ENCODE peak calls at places on chromosomes 11 and 22, in seven cellular contexts. One of them, this sample, is unnamed.

GRCh38 chr11:102771351-102771750 is 9.1 kb downstream of the MMP10 start:
- DNase-seq in astrocyte of the spinal cord: no peak
- DNase-seq in RWPE1: no peak
- DNase-seq in ascending aorta: no peak
- DNase-seq in activated CD4-positive, alpha-beta T cell treated with anti-CD3 and anti-CD28 coated beads for 24 hours: no peak
- DNase-seq in T1000: no peak
- DNase-seq in NCI-H1092: no peak
- DNase-seq in this sample: no peak

GRCh38 chr11:61056566-61056965 is 45.7 kb upstream of the CD5 start:
- DNase-seq in astrocyte of the spinal cord: no peak
- DNase-seq in RWPE1: no peak
- DNase-seq in ascending aorta: no peak
- DNase-seq in activated CD4-positive, alpha-beta T cell treated with anti-CD3 and anti-CD28 coated beads for 24 hours: no peak
- DNase-seq in T1000: no peak
- DNase-seq in NCI-H1092: peak; percentile 43
- DNase-seq in this sample: no peak

GRCh38 chr11:88338223-88338661 is 706 bp upstream of the CTSC start:
- DNase-seq in astrocyte of the spinal cord: peak; percentile 66
- DNase-seq in RWPE1: peak; percentile 70
- DNase-seq in ascending aorta: no peak
- DNase-seq in activated CD4-positive, alpha-beta T cell treated with anti-CD3 and anti-CD28 coated beads for 24 hours: peak; percentile 34
- DNase-seq in T1000: no peak
- DNase-seq in NCI-H1092: no peak
- DNase-seq in this sample: no peak

GRCh38 chr11:12019337-12019736 is 10.9 kb upstream of the DKK3 start:
- DNase-seq in astrocyte of the spinal cord: peak; percentile 92
- DNase-seq in RWPE1: no peak
- DNase-seq in ascending aorta: no peak
- DNase-seq in activated CD4-positive, alpha-beta T cell treated with anti-CD3 and anti-CD28 coated beads for 24 hours: no peak
- DNase-seq in T1000: no peak
- DNase-seq in NCI-H1092: peak; percentile 4
- DNase-seq in this sample: no peak

GRCh38 chr22:49704345-49705215 is 123.1 kb downstream of the BRD1 start:
- DNase-seq in astrocyte of the spinal cord: no peak
- DNase-seq in RWPE1: no peak
- DNase-seq in ascending aorta: no peak
- DNase-seq in activated CD4-positive, alpha-beta T cell treated with anti-CD3 and anti-CD28 coated beads for 24 hours: no peak
- DNase-seq in T1000: no peak
- DNase-seq in NCI-H1092: no peak
- DNase-seq in this sample: no peak

GRCh38 chr22:27245056-27245455 is 556.5 kb downstream of the MN1 start:
- DNase-seq in astrocyte of the spinal cord: no peak
- DNase-seq in RWPE1: no peak
- DNase-seq in ascending aorta: no peak
- DNase-seq in activated CD4-positive, alpha-beta T cell treated with anti-CD3 and anti-CD28 coated beads for 24 hours: no peak
- DNase-seq in T1000: no peak
- DNase-seq in NCI-H1092: peak; percentile 54
- DNase-seq in this sample: no peak

GRCh38 chr22:49632199-49633009 is 195.3 kb downstream of the BRD1 start:
- DNase-seq in astrocyte of the spinal cord: peak; percentile 50
- DNase-seq in RWPE1: peak; percentile 58
- DNase-seq in ascending aorta: no peak
- DNase-seq in activated CD4-positive, alpha-beta T cell treated with anti-CD3 and anti-CD28 coated beads for 24 hours: no peak
- DNase-seq in T1000: no peak
- DNase-seq in NCI-H1092: peak; percentile 18
- DNase-seq in this sample: peak; percentile 10

GRCh38 chr11:65471410-65471762 is 27.5 kb upstream of the MALAT1 start:
- DNase-seq in astrocyte of the spinal cord: peak; percentile 61
- DNase-seq in RWPE1: no peak
- DNase-seq in ascending aorta: peak; percentile 57
- DNase-seq in activated CD4-positive, alpha-beta T cell treated with anti-CD3 and anti-CD28 coated beads for 24 hours: no peak
- DNase-seq in T1000: no peak
- DNase-seq in NCI-H1092: peak; percentile 36
- DNase-seq in this sample: no peak

GRCh38 chr22:28710889-28711285 is 30.7 kb downstream of the CHEK2 start:
- DNase-seq in astrocyte of the spinal cord: no peak
- DNase-seq in RWPE1: no peak
- DNase-seq in ascending aorta: no peak
- DNase-seq in activated CD4-positive, alpha-beta T cell treated with anti-CD3 and anti-CD28 coated beads for 24 hours: no peak
- DNase-seq in T1000: no peak
- DNase-seq in NCI-H1092: no peak
- DNase-seq in this sample: peak; percentile 76

GRCh38 chr11:19367051-19367709 is 126.4 kb upstream of the E2F8 start:
- DNase-seq in astrocyte of the spinal cord: peak; percentile 84
- DNase-seq in RWPE1: no peak
- DNase-seq in ascending aorta: no peak
- DNase-seq in activated CD4-positive, alpha-beta T cell treated with anti-CD3 and anti-CD28 coated beads for 24 hours: no peak
- DNase-seq in T1000: no peak
- DNase-seq in NCI-H1092: no peak
- DNase-seq in this sample: no peak

GRCh38 chr22:38416621-38417251 is 38.3 kb downstream of the KCNJ4 start:
- DNase-seq in astrocyte of the spinal cord: no peak
- DNase-seq in RWPE1: no peak
- DNase-seq in ascending aorta: no peak
- DNase-seq in activated CD4-positive, alpha-beta T cell treated with anti-CD3 and anti-CD28 coated beads for 24 hours: no peak
- DNase-seq in T1000: no peak
- DNase-seq in NCI-H1092: no peak
- DNase-seq in this sample: no peak

GRCh38 chr11:95849087-95849825 is 59.0 kb downstream of the CEP57 start:
- DNase-seq in astrocyte of the spinal cord: peak; percentile 87
- DNase-seq in RWPE1: peak; percentile 43
- DNase-seq in ascending aorta: no peak
- DNase-seq in activated CD4-positive, alpha-beta T cell treated with anti-CD3 and anti-CD28 coated beads for 24 hours: peak; percentile 9
- DNase-seq in T1000: peak; percentile 24
- DNase-seq in NCI-H1092: no peak
- DNase-seq in this sample: peak; percentile 58

GRCh38 chr22:21984793-21985192 is 2.2 kb upstream of the TOP3B start:
- DNase-seq in astrocyte of the spinal cord: no peak
- DNase-seq in RWPE1: no peak
- DNase-seq in ascending aorta: no peak
- DNase-seq in activated CD4-positive, alpha-beta T cell treated with anti-CD3 and anti-CD28 coated beads for 24 hours: no peak
- DNase-seq in T1000: no peak
- DNase-seq in NCI-H1092: no peak
- DNase-seq in this sample: no peak

GRCh38 chr11:1054143-1055108 is 17.9 kb upstream of the MUC6 start:
- DNase-seq in astrocyte of the spinal cord: no peak
- DNase-seq in RWPE1: no peak
- DNase-seq in ascending aorta: no peak
- DNase-seq in activated CD4-positive, alpha-beta T cell treated with anti-CD3 and anti-CD28 coated beads for 24 hours: no peak
- DNase-seq in T1000: no peak
- DNase-seq in NCI-H1092: no peak
- DNase-seq in this sample: no peak